ENCODE peak calls at places on chromosomes 4 and X, in four cellular contexts. J is K562, Z is HCT116, I is HepG2. L is an unnamed sample.

GRCh38 chr4:2248044-2248780 is 6.3 kb upstream of the HAUS3 start:
- DNase-seq in I (no peak), Z (no peak), J (no peak), L (peak; percentile 24)

GRCh38 chr4:113673450-113673849 is 88.1 kb downstream of the CAMK2D start:
- DNase-seq in I (no peak), J (no peak), Z (peak; percentile 19), L (no peak)

GRCh38 chrX:17377795-17378194 is 2.8 kb downstream of the NHS start:
- DNase-seq in J (no peak), Z (no peak), I (no peak), L (no peak)

GRCh38 chr4:61373901-61374611 is 173.9 kb downstream of the ADGRL3 start:
- DNase-seq in J (no peak), I (no peak), Z (no peak), L (no peak)

GRCh38 chr4:773214-773613 is 52.7 kb downstream of the CPLX1 start:
- DNase-seq in J (no peak), Z (no peak), I (no peak), L (no peak)

GRCh38 chrX:5936438-5936837 is 292.2 kb downstream of the NLGN4X start:
- DNase-seq in Z (no peak), I (no peak), J (no peak), L (no peak)

GRCh38 chrX:50691820-50692219 is 122.2 kb downstream of the SHROOM4 start:
- DNase-seq in Z (peak; percentile 27), J (peak; percentile 26), I (peak; percentile 38), L (peak; percentile 49)

GRCh38 chr4:306551-306961 is 1.3 kb upstream of the ZNF732 start:
- DNase-seq in J (no peak), Z (no peak), I (no peak), L (no peak)

GRCh38 chr4:156677136-156677535 is 294.5 kb downstream of the PDGFC start:
- DNase-seq in Z (peak; percentile 64), J (peak; percentile 10), I (peak; percentile 38), L (peak; percentile 22)

GRCh38 chr4:80008351-80008750 is 64.7 kb downstream of the ANTXR2 start:
- DNase-seq in I (no peak), Z (no peak), J (no peak), L (no peak)

GRCh38 chr4:94791701-94792100 is 33.9 kb downstream of the BMPR1B start:
- DNase-seq in I (no peak), J (no peak), Z (no peak), L (no peak)

GRCh38 chrX:10794203-10794630 is 173.8 kb upstream of the MID1 start:
- DNase-seq in I (no peak), J (no peak), Z (no peak), L (no peak)

GRCh38 chr4:85829276-85830051 is 354.5 kb downstream of the ARHGAP24 start:
- DNase-seq in I (no peak), J (no peak), Z (no peak), L (no peak)

GRCh38 chr4:58600290-58600689 is 1490.1 kb upstream of the IGFBP7 start:
- DNase-seq in J (no peak), Z (no peak), I (no peak), L (no peak)

GRCh38 chr4:40427138-40427537 is 92.0 kb downstream of the CHRNA9 start:
- DNase-seq in J (no peak), Z (no peak), I (no peak), L (no peak)

DNA sequence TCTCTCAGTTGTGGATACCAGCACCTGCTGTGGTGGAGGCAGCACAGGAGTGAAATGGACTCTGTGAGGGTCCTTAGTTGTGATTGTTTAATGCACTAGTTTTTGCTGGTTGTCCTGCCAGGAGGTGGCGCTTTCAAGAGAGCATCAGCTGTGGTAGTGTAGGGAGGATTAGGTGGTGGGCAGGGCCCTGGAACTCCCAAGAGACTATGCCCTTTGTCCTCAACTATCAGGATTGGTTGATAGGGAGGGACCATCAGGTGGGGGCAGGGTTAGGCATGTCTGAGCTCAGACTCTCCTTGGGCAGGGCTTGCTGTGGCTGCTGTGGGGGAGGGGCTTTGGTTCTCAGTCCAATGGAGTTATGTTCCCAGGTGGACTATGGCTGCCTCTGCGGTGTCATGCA is 121.9 kb downstream of the RRAGB start:
- DNase-seq in I (no peak), J (no peak), Z (no peak), L (no peak)
- TF ChIP-seq ELF1 in I (no peak), J (no peak), Z (no peak), L (no peak)

DNA sequence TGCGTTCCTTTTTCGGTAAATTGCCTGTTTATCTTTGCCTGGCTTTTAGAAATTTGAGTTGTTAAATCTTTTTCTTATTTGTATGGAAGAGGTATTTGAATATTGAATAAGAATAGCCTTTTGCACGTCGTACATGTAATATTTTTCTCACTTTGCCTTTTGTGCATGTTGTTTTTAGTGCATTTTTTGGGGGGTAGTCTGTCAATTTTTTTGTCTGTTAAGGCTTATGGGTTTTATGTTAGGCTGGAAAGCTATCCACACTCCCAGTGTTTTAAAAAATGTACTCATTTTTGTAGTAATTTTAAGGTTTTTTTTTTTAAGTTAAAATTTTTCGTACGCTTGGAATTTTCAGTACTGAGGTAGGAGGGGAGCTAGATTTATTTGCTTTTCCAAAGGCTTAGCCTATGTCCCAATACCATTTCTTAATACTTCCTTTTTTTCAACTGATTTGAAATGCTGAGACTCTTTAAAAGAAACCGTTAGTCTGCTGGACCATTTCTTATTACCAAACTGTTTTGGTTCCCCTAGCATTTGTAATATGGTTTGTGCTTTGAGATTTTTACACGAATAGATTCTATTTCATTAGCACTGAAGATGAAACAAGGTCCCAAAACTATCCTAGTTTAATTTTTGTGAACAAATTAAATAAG is 1.3 kb downstream of the HERC5 start:
- DNase-seq in J (no peak), Z (no peak), I (no peak), L (no peak)
- TF ChIP-seq ELF1 in J (no peak), Z (no peak), I (no peak), L (no peak)

GRCh38 chr4:89834486-89835209 is 2.3 kb downstream of the SNCA start:
- DNase-seq in J (no peak), Z (no peak), I (no peak), L (no peak)
- TF ChIP-seq ELF1 in J (no peak), Z (no peak), I (no peak), L (no peak)

DNA sequence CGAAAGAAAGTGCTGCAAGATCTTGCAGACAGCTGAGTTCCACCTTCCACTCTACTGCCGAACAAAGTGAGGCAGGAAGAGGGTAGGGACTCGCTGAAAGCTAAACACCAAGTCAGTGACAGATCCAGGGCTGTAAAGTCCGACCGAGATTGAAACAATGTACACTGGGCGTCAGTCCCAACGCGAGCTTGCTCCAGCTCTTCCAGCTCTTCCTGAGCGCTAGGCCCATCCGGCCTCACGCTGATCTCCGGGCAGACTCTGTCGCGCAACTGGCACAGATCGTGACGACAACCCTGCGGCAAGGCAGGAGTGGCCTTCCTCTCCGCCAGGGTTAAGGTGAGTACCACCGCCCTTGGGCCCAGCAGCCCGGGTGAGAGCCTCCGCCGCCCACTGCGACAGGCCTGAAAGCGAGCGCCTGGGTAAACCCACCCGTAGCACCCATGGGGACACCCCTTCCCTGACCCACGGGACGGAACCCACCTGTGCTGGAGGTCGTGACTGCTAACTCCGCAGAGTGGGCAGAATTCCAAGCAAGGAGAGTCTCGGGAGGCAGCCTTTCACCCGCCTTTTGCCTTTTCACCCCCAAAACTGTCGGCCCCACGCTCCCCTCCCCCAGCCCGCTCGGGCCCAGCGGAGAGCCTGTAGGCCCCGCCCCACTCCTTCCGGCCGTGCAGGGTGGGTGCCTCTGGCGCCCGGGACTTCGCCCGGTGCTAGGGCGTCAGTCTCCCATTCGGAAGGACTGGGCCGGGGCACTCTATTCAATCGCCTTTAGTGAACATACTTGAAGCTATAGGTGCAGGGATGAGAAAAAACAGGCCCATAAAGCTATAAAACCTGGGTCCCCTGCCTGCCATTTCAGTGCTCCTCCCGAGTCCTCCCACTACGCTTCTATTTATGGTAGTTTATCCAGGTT is at the start of gene TMLHE:
- DNase-seq in Z (peak; percentile 19), J (peak; percentile 77), I (peak; percentile 41), L (peak; percentile 76)
- TF ChIP-seq ELF1 in Z (no peak), J (no peak), I (no peak), L (no peak)

DNA sequence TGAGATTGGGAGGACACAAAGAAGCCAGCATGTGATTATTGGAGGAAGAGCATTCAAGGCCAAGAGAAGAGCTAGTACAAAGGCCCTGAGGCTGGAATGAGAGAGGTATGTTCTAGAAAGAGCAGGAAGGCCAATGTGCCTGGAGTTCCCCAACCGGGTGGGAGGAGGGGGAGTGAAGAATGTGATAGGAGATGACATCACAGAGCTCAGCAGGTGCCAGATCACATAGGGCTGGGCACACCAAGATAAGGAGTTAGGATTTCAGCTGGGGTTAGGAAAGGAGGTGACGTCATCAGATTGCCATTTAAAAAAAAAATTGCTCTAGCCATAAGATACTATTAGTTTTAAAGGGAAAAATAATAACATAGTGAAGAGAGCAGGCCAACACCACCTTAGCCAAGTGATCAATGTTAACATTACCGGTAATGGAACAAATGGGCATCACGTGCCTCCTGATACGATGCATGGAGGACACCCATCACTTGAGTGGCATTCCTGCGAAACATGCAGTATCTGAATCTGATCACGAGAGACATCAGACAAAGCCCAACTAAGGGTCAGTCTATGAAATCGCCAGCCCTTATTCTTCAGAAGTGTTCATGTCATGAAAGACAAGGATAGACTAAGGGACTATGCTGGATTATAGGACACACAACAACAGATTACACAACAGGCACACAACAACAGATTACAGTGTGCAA is 344.3 kb downstream of the BCOR start:
- DNase-seq in Z (no peak), J (peak; percentile 65), I (no peak), L (no peak)
- TF ChIP-seq ELF1 in Z (no peak), J (no peak), I (no peak), L (no peak)

GRCh38 chr4:89700766-89701165 is 136.2 kb downstream of the SNCA start:
- DNase-seq in Z (no peak), I (no peak), J (no peak), L (no peak)
- TF ChIP-seq ELF1 in Z (no peak), I (no peak), J (no peak), L (no peak)

DNA sequence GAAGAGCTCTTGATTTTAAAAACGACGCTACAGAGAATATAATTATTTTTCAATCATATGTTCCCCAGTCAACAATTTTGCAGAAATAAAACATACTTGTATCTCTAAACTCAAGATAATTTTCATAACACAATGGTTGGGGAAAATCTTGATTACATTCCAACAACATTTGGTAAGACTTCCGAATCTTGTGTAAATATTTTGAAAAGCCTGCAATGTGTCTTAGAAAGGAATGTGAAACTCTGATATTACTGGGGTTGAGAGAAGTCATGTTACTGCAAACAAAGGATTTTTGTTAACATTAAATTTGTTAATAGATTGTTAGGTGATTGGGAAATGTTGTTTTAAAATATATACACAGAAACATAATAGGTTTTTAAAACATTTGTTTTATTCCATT is 218.4 kb upstream of the FAM47A start:
- DNase-seq in I (no peak), J (no peak), Z (no peak), L (no peak)
- TF ChIP-seq ELF1 in I (no peak), J (no peak), Z (no peak), L (no peak)

L was measured in SK-N-SH.